ENCODE peak calls at places on chromosome 13, in seven cellular contexts. One of them, this sample, is unnamed.

GRCh38 chr13:108629988-108630387 is 577 bp downstream of the MYO16 start:
- DNase-seq in thoracic aorta: no peak
- DNase-seq in IMR-90: no peak
- DNase-seq in aorta: no peak
- DNase-seq in psoas muscle: no peak
- DNase-seq in fibroblast of lung: no peak
- DNase-seq in neural progenitor cell: no peak
- DNase-seq in this sample: no peak

GRCh38 chr13:107866666-107867623 is 348.4 kb downstream of the LIG4 start:
- DNase-seq in thoracic aorta: no peak
- DNase-seq in IMR-90: peak; percentile 66
- DNase-seq in aorta: no peak
- DNase-seq in psoas muscle: no peak
- DNase-seq in fibroblast of lung: peak; percentile 61
- DNase-seq in neural progenitor cell: peak; percentile 71
- DNase-seq in this sample: peak; percentile 3

GRCh38 chr13:101648766-101649489 is 196.5 kb downstream of the ITGBL1 start:
- DNase-seq in thoracic aorta: no peak
- DNase-seq in IMR-90: no peak
- DNase-seq in aorta: no peak
- DNase-seq in psoas muscle: no peak
- DNase-seq in fibroblast of lung: no peak
- DNase-seq in neural progenitor cell: no peak
- DNase-seq in this sample: no peak

GRCh38 chr13:93180376-93180966 is 46.1 kb upstream of the GPC6 start:
- DNase-seq in thoracic aorta: no peak
- DNase-seq in IMR-90: peak; percentile 52
- DNase-seq in aorta: no peak
- DNase-seq in psoas muscle: no peak
- DNase-seq in fibroblast of lung: peak; percentile 96
- DNase-seq in neural progenitor cell: no peak
- DNase-seq in this sample: no peak

GRCh38 chr13:23681253-23681652 is 111.0 kb downstream of the TNFRSF19 start:
- DNase-seq in thoracic aorta: no peak
- DNase-seq in IMR-90: peak; percentile 91
- DNase-seq in aorta: no peak
- DNase-seq in psoas muscle: no peak
- DNase-seq in fibroblast of lung: peak; percentile 58
- DNase-seq in neural progenitor cell: no peak
- DNase-seq in this sample: no peak

GRCh38 chr13:37118002-37118401 is 12.5 kb upstream of the CSNK1A1L start:
- DNase-seq in thoracic aorta: no peak
- DNase-seq in IMR-90: no peak
- DNase-seq in aorta: no peak
- DNase-seq in psoas muscle: no peak
- DNase-seq in fibroblast of lung: no peak
- DNase-seq in neural progenitor cell: no peak
- DNase-seq in this sample: peak; percentile 48

GRCh38 chr13:24176351-24177101 is 16.0 kb downstream of the SPATA13 start:
- DNase-seq in thoracic aorta: no peak
- DNase-seq in IMR-90: no peak
- DNase-seq in aorta: no peak
- DNase-seq in psoas muscle: no peak
- DNase-seq in fibroblast of lung: peak; percentile 50
- DNase-seq in neural progenitor cell: no peak
- DNase-seq in this sample: no peak

GRCh38 chr13:92355213-92355612 is 871.4 kb upstream of the GPC6 start:
- DNase-seq in thoracic aorta: no peak
- DNase-seq in IMR-90: peak; percentile 5
- DNase-seq in aorta: no peak
- DNase-seq in psoas muscle: no peak
- DNase-seq in fibroblast of lung: peak; percentile 46
- DNase-seq in neural progenitor cell: peak; percentile 57
- DNase-seq in this sample: no peak

GRCh38 chr13:70967564-70967963 is 859.3 kb upstream of the KLHL1 start:
- DNase-seq in thoracic aorta: no peak
- DNase-seq in IMR-90: no peak
- DNase-seq in aorta: no peak
- DNase-seq in psoas muscle: no peak
- DNase-seq in fibroblast of lung: no peak
- DNase-seq in neural progenitor cell: no peak
- DNase-seq in this sample: no peak

GRCh38 chr13:21054313-21054712 is 7.1 kb downstream of the LATS2 start:
- DNase-seq in thoracic aorta: no peak
- DNase-seq in IMR-90: no peak
- DNase-seq in aorta: no peak
- DNase-seq in psoas muscle: peak; percentile 48
- DNase-seq in fibroblast of lung: peak; percentile 33
- DNase-seq in neural progenitor cell: no peak
- DNase-seq in this sample: no peak

GRCh38 chr13:64591981-64592380 is 2638.2 kb downstream of the PCDH9 start:
- DNase-seq in thoracic aorta: no peak
- DNase-seq in IMR-90: peak; percentile 61
- DNase-seq in aorta: no peak
- DNase-seq in psoas muscle: no peak
- DNase-seq in fibroblast of lung: peak; percentile 62
- DNase-seq in neural progenitor cell: no peak
- DNase-seq in this sample: no peak

GRCh38 chr13:50626031-50626643 is 217.4 kb downstream of the DLEU7 start:
- DNase-seq in thoracic aorta: no peak
- DNase-seq in IMR-90: no peak
- DNase-seq in aorta: no peak
- DNase-seq in psoas muscle: no peak
- DNase-seq in fibroblast of lung: peak; percentile 72
- DNase-seq in neural progenitor cell: no peak
- DNase-seq in this sample: no peak

GRCh38 chr13:19575230-19575629 is 13.9 kb upstream of the TPTE2 start:
- DNase-seq in thoracic aorta: no peak
- DNase-seq in IMR-90: no peak
- DNase-seq in aorta: no peak
- DNase-seq in psoas muscle: no peak
- DNase-seq in fibroblast of lung: no peak
- DNase-seq in neural progenitor cell: no peak
- DNase-seq in this sample: no peak

GRCh38 chr13:68550330-68550729 is 1320.2 kb upstream of the PCDH9 start:
- DNase-seq in thoracic aorta: no peak
- DNase-seq in IMR-90: no peak
- DNase-seq in aorta: no peak
- DNase-seq in psoas muscle: no peak
- DNase-seq in fibroblast of lung: no peak
- DNase-seq in neural progenitor cell: no peak
- DNase-seq in this sample: no peak

GRCh38 chr13:29508874-29509249 is 86.6 kb downstream of the SLC7A1 start:
- DNase-seq in thoracic aorta: no peak
- DNase-seq in IMR-90: no peak
- DNase-seq in aorta: no peak
- DNase-seq in psoas muscle: no peak
- DNase-seq in fibroblast of lung: no peak
- DNase-seq in neural progenitor cell: no peak
- DNase-seq in this sample: no peak

GRCh38 chr13:101529419-101529818 is 76.9 kb downstream of the ITGBL1 start:
- DNase-seq in thoracic aorta: no peak
- DNase-seq in IMR-90: peak; percentile 90
- DNase-seq in aorta: peak; percentile 58
- DNase-seq in psoas muscle: no peak
- DNase-seq in fibroblast of lung: peak; percentile 90
- DNase-seq in neural progenitor cell: no peak
- DNase-seq in this sample: no peak

GRCh38 chr13:30153871-30154426 is 153.4 kb downstream of the KATNAL1 start:
- DNase-seq in thoracic aorta: no peak
- DNase-seq in IMR-90: peak; percentile 31
- DNase-seq in aorta: no peak
- DNase-seq in psoas muscle: no peak
- DNase-seq in fibroblast of lung: peak; percentile 32
- DNase-seq in neural progenitor cell: peak; percentile 61
- DNase-seq in this sample: no peak

GRCh38 chr13:71661921-71662320 is 205.1 kb downstream of the DACH1 start:
- DNase-seq in thoracic aorta: no peak
- DNase-seq in IMR-90: peak; percentile 41
- DNase-seq in aorta: no peak
- DNase-seq in psoas muscle: no peak
- DNase-seq in fibroblast of lung: peak; percentile 86
- DNase-seq in neural progenitor cell: no peak
- DNase-seq in this sample: no peak

GRCh38 chr13:31073859-31074718 is 87.6 kb downstream of the HSPH1 start:
- DNase-seq in thoracic aorta: no peak
- DNase-seq in IMR-90: peak; percentile 69
- DNase-seq in aorta: no peak
- DNase-seq in psoas muscle: no peak
- DNase-seq in fibroblast of lung: peak; percentile 36
- DNase-seq in neural progenitor cell: peak; percentile 20
- DNase-seq in this sample: no peak

GRCh38 chr13:93727301-93728141 is 500.9 kb downstream of the GPC6 start:
- DNase-seq in thoracic aorta: no peak
- DNase-seq in IMR-90: peak; percentile 82
- DNase-seq in aorta: no peak
- DNase-seq in psoas muscle: no peak
- DNase-seq in fibroblast of lung: peak; percentile 61
- DNase-seq in neural progenitor cell: no peak
- DNase-seq in this sample: no peak

GRCh38 chr13:33958964-33959363 is 141.0 kb downstream of the RFC3 start:
- DNase-seq in thoracic aorta: no peak
- DNase-seq in IMR-90: no peak
- DNase-seq in aorta: no peak
- DNase-seq in psoas muscle: no peak
- DNase-seq in fibroblast of lung: no peak
- DNase-seq in neural progenitor cell: no peak
- DNase-seq in this sample: no peak

GRCh38 chr13:30000373-30000770 is 150.0 kb upstream of the UBL3 start:
- DNase-seq in thoracic aorta: no peak
- DNase-seq in IMR-90: no peak
- DNase-seq in aorta: no peak
- DNase-seq in psoas muscle: no peak
- DNase-seq in fibroblast of lung: no peak
- DNase-seq in neural progenitor cell: no peak
- DNase-seq in this sample: no peak

GRCh38 chr13:77338329-77338728 is 11.4 kb upstream of the MYCBP2 start:
- DNase-seq in thoracic aorta: no peak
- DNase-seq in IMR-90: no peak
- DNase-seq in aorta: no peak
- DNase-seq in psoas muscle: no peak
- DNase-seq in fibroblast of lung: no peak
- DNase-seq in neural progenitor cell: no peak
- DNase-seq in this sample: no peak

GRCh38 chr13:35964764-35965163 is 166.4 kb downstream of the DCLK1 start:
- DNase-seq in thoracic aorta: no peak
- DNase-seq in IMR-90: peak; percentile 68
- DNase-seq in aorta: no peak
- DNase-seq in psoas muscle: no peak
- DNase-seq in fibroblast of lung: no peak
- DNase-seq in neural progenitor cell: no peak
- DNase-seq in this sample: no peak

GRCh38 chr13:97003071-97003470 is 8.8 kb upstream of the OXGR1 start:
- DNase-seq in thoracic aorta: no peak
- DNase-seq in IMR-90: no peak
- DNase-seq in aorta: no peak
- DNase-seq in psoas muscle: no peak
- DNase-seq in fibroblast of lung: peak; percentile 71
- DNase-seq in neural progenitor cell: no peak
- DNase-seq in this sample: no peak

GRCh38 chr13:39565036-39565949 is 37.7 kb downstream of the LHFPL6 start:
- DNase-seq in thoracic aorta: no peak
- DNase-seq in IMR-90: peak; percentile 95
- DNase-seq in aorta: no peak
- DNase-seq in psoas muscle: no peak
- DNase-seq in fibroblast of lung: peak; percentile 98
- DNase-seq in neural progenitor cell: peak; percentile 19
- DNase-seq in this sample: no peak

GRCh38 chr13:108283110-108283509 is 13.6 kb downstream of the TNFSF13B start:
- DNase-seq in thoracic aorta: no peak
- DNase-seq in IMR-90: peak; percentile 17
- DNase-seq in aorta: no peak
- DNase-seq in psoas muscle: no peak
- DNase-seq in fibroblast of lung: peak; percentile 13
- DNase-seq in neural progenitor cell: no peak
- DNase-seq in this sample: no peak

GRCh38 chr13:112325941-112326645 is 50.1 kb upstream of the SPACA7 start:
- DNase-seq in thoracic aorta: no peak
- DNase-seq in IMR-90: no peak
- DNase-seq in aorta: peak; percentile 77
- DNase-seq in psoas muscle: no peak
- DNase-seq in fibroblast of lung: no peak
- DNase-seq in neural progenitor cell: no peak
- DNase-seq in this sample: peak; percentile 16

GRCh38 chr13:76711515-76712182 is 174.6 kb downstream of the KCTD12 start:
- DNase-seq in thoracic aorta: no peak
- DNase-seq in IMR-90: peak; percentile 94
- DNase-seq in aorta: no peak
- DNase-seq in psoas muscle: no peak
- DNase-seq in fibroblast of lung: peak; percentile 94
- DNase-seq in neural progenitor cell: no peak
- DNase-seq in this sample: peak; percentile 36

GRCh38 chr13:24112791-24113190 is 47.7 kb upstream of the SPATA13 start:
- DNase-seq in thoracic aorta: no peak
- DNase-seq in IMR-90: peak; percentile 48
- DNase-seq in aorta: no peak
- DNase-seq in psoas muscle: no peak
- DNase-seq in fibroblast of lung: peak; percentile 74
- DNase-seq in neural progenitor cell: no peak
- DNase-seq in this sample: no peak

GRCh38 chr13:46367622-46368327 is 19.3 kb downstream of the RUBCNL start:
- DNase-seq in thoracic aorta: no peak
- DNase-seq in IMR-90: peak; percentile 45
- DNase-seq in aorta: no peak
- DNase-seq in psoas muscle: no peak
- DNase-seq in fibroblast of lung: peak; percentile 64
- DNase-seq in neural progenitor cell: no peak
- DNase-seq in this sample: no peak
- H3K4me3 ChIP-seq in thoracic aorta: no peak overlapping the region
- H3K4me3 ChIP-seq in IMR-90: no peak overlapping the region
- H3K4me3 ChIP-seq in aorta: no peak overlapping the region
- H3K4me3 ChIP-seq in psoas muscle: no peak overlapping the region
- H3K4me3 ChIP-seq in fibroblast of lung: no peak overlapping the region
- H3K4me3 ChIP-seq in neural progenitor cell: no peak overlapping the region
- H3K4me3 ChIP-seq in this sample: no peak overlapping the region

GRCh38 chr13:110277357-110277950 is 29.5 kb downstream of the COL4A1 start:
- DNase-seq in thoracic aorta: no peak
- DNase-seq in IMR-90: no peak
- DNase-seq in aorta: no peak
- DNase-seq in psoas muscle: no peak
- DNase-seq in fibroblast of lung: no peak
- DNase-seq in neural progenitor cell: no peak
- DNase-seq in this sample: no peak
- H3K4me1 ChIP-seq in thoracic aorta: peaks cover 25% of the 10 kb centered on the region
- H3K4me1 ChIP-seq in IMR-90: peaks cover 12% of the 10 kb centered on the region
- H3K4me1 ChIP-seq in aorta: peaks cover 2% of the 10 kb centered on the region
- H3K4me1 ChIP-seq in psoas muscle: peaks cover 7% of the 10 kb centered on the region
- H3K4me1 ChIP-seq in fibroblast of lung: peaks cover 26% of the 10 kb centered on the region
- H3K4me1 ChIP-seq in neural progenitor cell: peaks cover 4% of the 10 kb centered on the region
- H3K4me1 ChIP-seq in this sample: peaks cover 36% of the 10 kb centered on the region

GRCh38 chr13:27919299-27919933 is 384 bp upstream of the PDX1 start:
- DNase-seq in thoracic aorta: no peak
- DNase-seq in IMR-90: no peak
- DNase-seq in aorta: no peak
- DNase-seq in psoas muscle: no peak
- DNase-seq in fibroblast of lung: no peak
- DNase-seq in neural progenitor cell: no peak
- DNase-seq in this sample: no peak
- H3K4me3 ChIP-seq in thoracic aorta: peak overlapping the region; percentile 67
- H3K4me3 ChIP-seq in IMR-90: no peak overlapping the region
- H3K4me3 ChIP-seq in aorta: peak overlapping the region; percentile 4
- H3K4me3 ChIP-seq in psoas muscle: peak overlapping the region; percentile 61
- H3K4me3 ChIP-seq in fibroblast of lung: no peak overlapping the region
- H3K4me3 ChIP-seq in neural progenitor cell: peak overlapping the region; percentile 37
- H3K4me3 ChIP-seq in this sample: peak overlapping the region; percentile 32

GRCh38 chr13:73943965-73944233 is 190.3 kb downstream of the KLF12 start:
- DNase-seq in thoracic aorta: no peak
- DNase-seq in IMR-90: no peak
- DNase-seq in aorta: no peak
- DNase-seq in psoas muscle: no peak
- DNase-seq in fibroblast of lung: no peak
- DNase-seq in neural progenitor cell: no peak
- DNase-seq in this sample: no peak
- H3K4me1 ChIP-seq in thoracic aorta: peaks cover 8% of the 10 kb centered on the region
- H3K4me1 ChIP-seq in IMR-90: peaks cover 11% of the 10 kb centered on the region
- H3K4me1 ChIP-seq in aorta: no peaks in the 10 kb centered on the region
- H3K4me1 ChIP-seq in psoas muscle: peaks cover 2% of the 10 kb centered on the region
- H3K4me1 ChIP-seq in fibroblast of lung: peaks cover 2% of the 10 kb centered on the region
- H3K4me1 ChIP-seq in neural progenitor cell: peaks cover 27% of the 10 kb centered on the region
- H3K4me1 ChIP-seq in this sample: peaks cover 24% of the 10 kb centered on the region

This sample was measured in heart right ventricle.